ENCODE peak calls at places on chromosomes 7 and 10, in seven cellular contexts. X, N, I, Y, S, G and A are unnamed samples.

GRCh38 chr10:32938554-32939061 is 19.4 kb downstream of the ITGB1 start:
- DNase-seq in Y (peak; percentile 39), X (no peak), N (no peak), G (peak; percentile 36), S (peak; percentile 62), I (no peak), A (peak; percentile 19)

GRCh38 chr7:130096243-130096827 is 26.0 kb downstream of the KLHDC10 start:
- DNase-seq in S (no peak), N (no peak), G (no peak), I (no peak), Y (no peak), X (no peak), A (no peak)

GRCh38 chr10:73873843-73874215 is 526 bp downstream of the CAMK2G start:
- DNase-seq in G (no peak), N (no peak), X (no peak), S (no peak), I (no peak), Y (no peak), A (no peak)

GRCh38 chr7:130654850-130655249 is 13.7 kb downstream of the COPG2 start:
- DNase-seq in G (no peak), S (no peak), N (no peak), I (no peak), Y (no peak), X (no peak), A (no peak)

GRCh38 chr10:48406204-48406603 is 99.7 kb downstream of the MAPK8 start:
- DNase-seq in I (no peak), N (no peak), G (no peak), S (no peak), Y (no peak), X (no peak), A (no peak)

GRCh38 chr10:27723436-27723835 is 22.2 kb downstream of the MKX start:
- DNase-seq in Y (no peak), I (peak; percentile 97), N (no peak), G (no peak), S (no peak), X (no peak), A (no peak)

GRCh38 chr7:2730846-2731770 is 43.1 kb downstream of the AMZ1 start:
- DNase-seq in I (no peak), G (no peak), S (peak; percentile 60), X (no peak), Y (no peak), N (no peak), A (no peak)

GRCh38 chr10:43294241-43294658 is 27.4 kb upstream of the RASGEF1A start:
- DNase-seq in Y (no peak), X (peak; percentile 30), N (no peak), S (no peak), I (no peak), G (no peak), A (no peak)

GRCh38 chr7:27918503-27918902 is 178.5 kb downstream of the TAX1BP1 start:
- DNase-seq in X (no peak), N (no peak), Y (no peak), S (no peak), I (no peak), G (no peak), A (no peak)

GRCh38 chr7:116591202-116592040 is 66.6 kb downstream of the CAV1 start:
- DNase-seq in I (no peak), N (no peak), G (no peak), Y (no peak), X (no peak), S (no peak), A (no peak)

GRCh38 chr10:125595911-125596310 is 87.1 kb downstream of the TEX36 start:
- DNase-seq in X (no peak), Y (no peak), S (no peak), I (no peak), G (no peak), N (no peak), A (no peak)

GRCh38 chr7:124031406-124031805 is 1.5 kb downstream of the TMEM229A start:
- DNase-seq in X (no peak), S (no peak), Y (no peak), G (no peak), N (no peak), I (no peak), A (no peak)

GRCh38 chr7:122455108-122455507 is 150.6 kb upstream of the FEZF1 start:
- DNase-seq in Y (no peak), N (no peak), S (no peak), G (no peak), X (no peak), I (no peak), A (no peak)

GRCh38 chr10:98168147-98168546 is 33.7 kb downstream of the R3HCC1L start:
- DNase-seq in N (no peak), I (no peak), Y (no peak), X (no peak), S (no peak), G (no peak), A (no peak)

GRCh38 chr10:54869022-54869421 is 68.0 kb upstream of the PCDH15 start:
- DNase-seq in N (no peak), X (no peak), I (no peak), S (no peak), G (no peak), Y (no peak), A (no peak)